ENCODE peak calls at places on chromosomes 5 and 9, in ten cellular contexts. K is NCI-H2081; G is tibial nerve; C is EL; M is HEK293T; P is hepatocyte; L is stimulated activated CD4-positive, alpha-beta T cell treated with anti-CD3 and anti-CD28 coated beads, Interleukin-12 subunit alpha, Interleukin-12 subunit beta, amount 100 ng/mL, for 4 hours; N is foreskin fibroblast; R is mesendoderm; D is effector CD8-positive, alpha-beta T cell. E is an unnamed sample.

GRCh38 chr5:154312571-154312970 is 122.0 kb downstream of the GALNT10 start:
- DNase-seq in K (no peak), G (no peak), C (peak), M (no peak), P (no peak), L (no peak), N (peak), R (no peak), D (no peak), E (no peak)

GRCh38 chr5:172777381-172778222 is 6.6 kb upstream of the DUSP1 start:
- DNase-seq in K (no peak), G (peak), C (peak), M (no peak), P (peak), L (peak), N (peak), R (peak), D (peak), E (peak)

GRCh38 chr5:150595466-150596031 is 44.9 kb upstream of the SYNPO start:
- DNase-seq in K (no peak), G (no peak), C (no peak), M (no peak), P (no peak), L (no peak), N (no peak), R (peak), D (no peak), E (no peak)

GRCh38 chr5:147442134-147442726 is 67.6 kb downstream of the DPYSL3 start:
- DNase-seq in K (no peak), G (no peak), C (no peak), M (no peak), P (no peak), L (no peak), N (no peak), R (no peak), D (no peak), E (no peak)

GRCh38 chr5:131589510-131590348 is 45.3 kb downstream of the RAPGEF6 start:
- DNase-seq in K (peak), G (no peak), C (peak), M (peak), P (peak), L (no peak), N (peak), R (peak), D (no peak), E (no peak)

GRCh38 chr5:79256563-79256962 is 20.6 kb downstream of the JMY start:
- DNase-seq in K (no peak), G (no peak), C (no peak), M (no peak), P (no peak), L (no peak), N (no peak), R (no peak), D (no peak), E (no peak)

GRCh38 chr5:137752873-137753226 is 1.3 kb downstream of the HNRNPA0 start:
- DNase-seq in K (no peak), G (peak), C (peak), M (peak), P (peak), L (no peak), N (no peak), R (peak), D (peak), E (peak)

GRCh38 chr5:7728076-7728475 is 122.9 kb downstream of the CFAP90 start:
- DNase-seq in K (no peak), G (peak), C (no peak), M (no peak), P (peak), L (no peak), N (no peak), R (no peak), D (no peak), E (no peak)

GRCh38 chr9:101848485-101848919 is 110.1 kb upstream of the GRIN3A start:
- DNase-seq in K (no peak), G (peak), C (no peak), M (peak), P (peak), L (no peak), N (no peak), R (no peak), D (no peak), E (no peak)

GRCh38 chr9:35771079-35771441 is 17.0 kb upstream of the MSMP start:
- DNase-seq in K (no peak), G (peak), C (no peak), M (no peak), P (no peak), L (no peak), N (no peak), R (no peak), D (no peak), E (no peak)

GRCh38 chr5:108109059-108109458 is 272.8 kb downstream of the FBXL17 start:
- DNase-seq in K (no peak), G (no peak), C (no peak), M (no peak), P (no peak), L (no peak), N (no peak), R (no peak), D (no peak), E (no peak)

GRCh38 chr5:16074358-16074757 is 105.2 kb downstream of the MARCHF11 start:
- DNase-seq in K (no peak), G (no peak), C (no peak), M (no peak), P (no peak), L (no peak), N (no peak), R (no peak), D (no peak), E (no peak)

GRCh38 chr9:96875460-96876142 is 21.3 kb upstream of the ZNF782 start:
- DNase-seq in K (peak), G (no peak), C (peak), M (peak), P (peak), L (peak), N (peak), R (peak), D (no peak), E (peak)

GRCh38 chr9:81193362-81194339 is 495.7 kb downstream of the TLE1 start:
- DNase-seq in K (no peak), G (no peak), C (no peak), M (no peak), P (no peak), L (no peak), N (no peak), R (no peak), D (no peak), E (no peak)

GRCh38 chr5:153276151-153276550 is 214.3 kb upstream of the GRIA1 start:
- DNase-seq in K (no peak), G (peak), C (peak), M (peak), P (peak), L (no peak), N (peak), R (peak), D (no peak), E (no peak)

GRCh38 chr5:150529147-150529546 is 21.2 kb downstream of the NDST1 start:
- DNase-seq in K (no peak), G (no peak), C (no peak), M (no peak), P (no peak), L (no peak), N (no peak), R (no peak), D (no peak), E (no peak)

E was measured in lung.